ENCODE peak calls at places on chromosome 7, in five cellular contexts. D, C, U, Z and S are unnamed samples.

GRCh38 chr7:95478139-95479037 is 7.4 kb upstream of the ASB4 start:
- DNase-seq in D (peak), C (no peak), U (no peak), Z (no peak), S (peak)

GRCh38 chr7:42734568-42734967 is 177.3 kb downstream of the C7orf25 start:
- DNase-seq in Z (no peak), C (no peak), U (peak), D (no peak), S (peak)

GRCh38 chr7:102849079-102849478 is 63.7 kb upstream of the LRRC17 start:
- DNase-seq in C (no peak), Z (no peak), D (no peak), U (no peak), S (no peak)

GRCh38 chr7:54781356-54781912 is 22.4 kb upstream of the SEC61G start:
- DNase-seq in D (no peak), C (no peak), Z (no peak), U (no peak), S (no peak)

GRCh38 chr7:102258749-102259107 is 27.9 kb upstream of the SH2B2 start:
- DNase-seq in Z (no peak), D (no peak), C (no peak), U (no peak), S (peak)

GRCh38 chr7:27547401-27547800 is 115.3 kb downstream of the HIBADH start:
- DNase-seq in C (no peak), D (peak), U (peak), Z (no peak), S (peak)

GRCh38 chr7:13894956-13895355 is 94.5 kb downstream of the ETV1 start:
- DNase-seq in C (no peak), U (no peak), D (no peak), Z (no peak), S (no peak)

GRCh38 chr7:36726806-36727503 is 2.7 kb upstream of the AOAH start:
- DNase-seq in Z (no peak), U (no peak), D (no peak), C (no peak), S (no peak)

GRCh38 chr7:11830004-11830403 is 2.0 kb downstream of the THSD7A start:
- DNase-seq in Z (no peak), C (no peak), D (peak), U (no peak), S (no peak)

GRCh38 chr7:36154255-36155212 is 1.5 kb downstream of the EEPD1 start:
- DNase-seq in C (no peak), Z (no peak), U (no peak), D (no peak), S (no peak)

GRCh38 chr7:94513565-94513860 is 3.9 kb downstream of the CASD1 start:
- DNase-seq in U (no peak), Z (no peak), D (no peak), C (no peak), S (peak)

GRCh38 chr7:25949672-25950487 is 202.1 kb upstream of the NFE2L3 start:
- DNase-seq in U (peak), C (peak), D (peak), Z (peak), S (no peak)

GRCh38 chr7:53602817-53603418 is 567.5 kb downstream of the POM121L12 start:
- DNase-seq in D (peak), U (peak), C (no peak), Z (no peak), S (no peak)

GRCh38 chr7:12581897-12582296 is 11.4 kb downstream of the SCIN start:
- DNase-seq in Z (no peak), D (no peak), U (no peak), C (no peak), S (peak)

GRCh38 chr7:79936281-79936983 is 198.2 kb upstream of the GNAI1 start:
- DNase-seq in Z (no peak), C (no peak), U (no peak), D (no peak), S (peak)

GRCh38 chr7:80597875-80598274 is 40.6 kb upstream of the CD36 start:
- DNase-seq in C (no peak), U (no peak), Z (no peak), D (no peak), S (no peak)

GRCh38 chr7:1882451-1882850 is 212.4 kb downstream of the ELFN1 start:
- DNase-seq in D (peak), Z (no peak), C (no peak), U (no peak), S (no peak)

GRCh38 chr7:1316086-1316485 is 83.4 kb downstream of the UNCX start:
- DNase-seq in Z (no peak), U (no peak), C (no peak), D (no peak), S (no peak)

GRCh38 chr7:51071427-51071826 is 245.2 kb downstream of the COBL start:
- DNase-seq in U (no peak), D (no peak), Z (no peak), C (no peak), S (no peak)

GRCh38 chr7:35839860-35840854 is 39.3 kb downstream of the SEPTIN7 start:
- DNase-seq in D (no peak), U (peak), C (no peak), Z (no peak), S (peak)

GRCh38 chr7:36275735-36276284 is 113.9 kb upstream of the ANLN start:
- DNase-seq in Z (no peak), U (no peak), D (no peak), C (no peak), S (no peak)

GRCh38 chr7:120996333-120996982 is 7.9 kb downstream of the CPED1 start:
- DNase-seq in C (no peak), D (no peak), U (peak), Z (no peak), S (peak)

GRCh38 chr7:129343099-129343700 is 91.0 kb upstream of the STRIP2 start:
- DNase-seq in C (no peak), D (peak), Z (no peak), U (peak), S (peak)

GRCh38 chr7:150975536-150976285 is 2.4 kb downstream of the KCNH2 start:
- DNase-seq in C (no peak), D (no peak), Z (no peak), U (no peak), S (no peak)

GRCh38 chr7:150978136-150978789 is at the start of gene KCNH2:
- DNase-seq in D (peak), C (peak), Z (peak), U (no peak), S (no peak)

GRCh38 chr7:150974468-150975391 is 3.4 kb downstream of the KCNH2 start:
- DNase-seq in Z (no peak), U (peak), D (no peak), C (peak), S (peak)

GRCh38 chr7:150977382-150978135 is 562 bp downstream of the KCNH2 start:
- DNase-seq in U (no peak), D (no peak), Z (no peak), C (no peak), S (no peak)

GRCh38 chr7:150976529-150977381 is 1.4 kb downstream of the KCNH2 start:
- DNase-seq in D (no peak), C (no peak), Z (no peak), U (no peak), S (no peak)
- H3K4me3 ChIP-seq in D (no peak), C (peak), Z (peak), U (no peak), S (peak)

GRCh38 chr7:135179321-135179925 is 8.9 kb upstream of the CYREN start:
- DNase-seq in C (no peak), Z (no peak), D (no peak), U (no peak), S (no peak)

GRCh38 chr7:135174941-135175340 is 4.4 kb upstream of the CYREN start:
- DNase-seq in C (no peak), U (no peak), D (no peak), Z (no peak), S (no peak)

GRCh38 chr7:135175931-135176330 is 5.4 kb upstream of the CYREN start:
- DNase-seq in D (no peak), C (no peak), U (no peak), Z (no peak), S (no peak)

GRCh38 chr7:135178364-135178763 is 7.9 kb upstream of the CYREN start:
- DNase-seq in Z (no peak), D (no peak), U (no peak), C (no peak), S (no peak)

DNA sequence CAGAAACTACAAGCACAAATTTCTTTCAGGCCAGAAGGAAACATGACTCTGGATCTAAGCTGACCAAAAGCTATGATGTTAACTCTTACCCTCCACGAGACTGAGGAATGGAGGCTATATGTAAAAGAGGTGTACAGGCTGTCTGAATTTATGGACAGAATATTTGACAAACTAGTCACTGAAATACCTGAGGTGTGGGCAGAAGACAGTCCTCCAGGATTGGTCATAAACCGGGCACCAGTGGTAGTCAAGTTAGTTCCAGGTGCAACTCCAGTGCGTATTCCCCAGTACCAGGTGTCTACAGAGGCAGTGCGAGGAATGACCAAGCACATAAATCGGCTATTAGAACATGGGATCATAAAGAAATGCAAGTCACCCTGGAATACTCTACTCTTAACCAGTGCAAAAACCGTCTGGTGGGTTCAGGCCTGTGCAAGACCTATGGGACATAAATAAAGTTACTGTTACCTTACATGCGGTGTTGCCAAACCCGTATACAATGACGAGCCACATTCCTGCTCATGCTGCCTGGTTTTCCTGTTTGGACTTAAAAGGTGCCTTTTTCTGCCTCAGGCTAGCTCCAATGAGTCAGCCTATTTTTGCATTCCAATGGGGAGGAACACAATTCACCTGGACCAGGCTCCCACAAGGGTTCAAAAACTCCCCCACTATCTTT is 6.7 kb upstream of the CYREN start:
- DNase-seq in Z (no peak), D (peak), C (no peak), U (no peak), S (no peak)
- H2BK15ac ChIP-seq in Z (no peak), D (no peak), C (no peak), U (no peak), S (no peak)

GRCh38 chr7:72161534-72161933 is 250.6 kb downstream of the CALN1 start:
- DNase-seq in D (peak), Z (no peak), U (no peak), C (peak), S (no peak)
- H3K4me3 ChIP-seq in D (no peak), Z (no peak), U (no peak), C (no peak), S (no peak)

GRCh38 chr7:39407139-39407538 is 159.1 kb upstream of the YAE1 start:
- DNase-seq in D (no peak), C (no peak), U (no peak), Z (no peak), S (no peak)
- H2BK15ac ChIP-seq in D (no peak), C (no peak), U (no peak), Z (no peak), S (no peak)

GRCh38 chr7:116240021-116240659 is 29.8 kb downstream of the TES start:
- DNase-seq in U (no peak), D (no peak), C (no peak), Z (no peak), S (no peak)
- H3K4me3 ChIP-seq in U (no peak), D (no peak), C (no peak), Z (no peak), S (no peak)